ENCODE peak calls at places on chromosomes 2 and 18, in nine cellular contexts. G is sigmoid colon, X is GM12878, K is ovary, E is A549, P is suprapubic skin, L is K562, B is stomach, C is upper lobe of left lung. V is an unnamed sample. For H3K4me1, the result is how much of the 10 kb centered on the place peaks cover.

GRCh38 chr2:172253190-172254052 is 150.7 kb upstream of the DLX2 start:
- DNase-seq in C (peak), X (no peak), K (no peak), P (no peak), B (peak), G (no peak), L (peak), E (peak), V (peak)

GRCh38 chr2:101388232-101388631 is 929 bp upstream of the CREG2 start:
- DNase-seq in L (no peak), G (no peak), P (peak), B (no peak), K (no peak), E (peak), X (no peak), C (no peak), V (no peak)

GRCh38 chr2:2846379-2847130 is 515.5 kb upstream of the MYT1L start:
- DNase-seq in E (no peak), G (peak), K (no peak), C (peak), P (no peak), L (no peak), X (no peak), B (peak), V (no peak)

GRCh38 chr2:172978053-172978383 is 97.6 kb upstream of the MAP3K20 start:
- DNase-seq in X (no peak), K (no peak), P (no peak), E (no peak), C (no peak), G (no peak), B (no peak), L (no peak), V (no peak)

GRCh38 chr2:16763493-16763899 is 97.9 kb upstream of the CYRIA start:
- DNase-seq in E (peak), G (no peak), L (no peak), K (no peak), P (no peak), X (no peak), B (no peak), C (no peak), V (no peak)

GRCh38 chr2:147255812-147256211 is 589.0 kb upstream of the ACVR2A start:
- DNase-seq in X (no peak), L (no peak), B (peak), G (no peak), C (no peak), E (no peak), P (no peak), K (no peak), V (no peak)

GRCh38 chr2:147487980-147488289 is 356.9 kb upstream of the ACVR2A start:
- DNase-seq in B (no peak), P (no peak), L (no peak), X (no peak), C (no peak), G (no peak), K (no peak), E (no peak), V (no peak)

GRCh38 chr2:28340312-28341202 is 52.1 kb upstream of the FOSL2 start:
- DNase-seq in C (no peak), B (peak), E (no peak), K (no peak), P (no peak), G (peak), L (no peak), X (no peak), V (no peak)

GRCh38 chr2:9206991-9207640 is 504 bp downstream of the ASAP2 start:
- DNase-seq in L (no peak), C (peak), G (no peak), P (no peak), K (peak), X (no peak), E (peak), B (no peak), V (peak)

GRCh38 chr2:191696001-191696400 is 18.1 kb downstream of the NABP1 start:
- DNase-seq in C (no peak), K (no peak), P (no peak), B (no peak), E (no peak), X (no peak), L (no peak), G (peak), V (peak)

GRCh38 chr18:76903386-76903785 is 81.0 kb downstream of the ZNF236 start:
- DNase-seq in K (no peak), B (no peak), G (no peak), E (no peak), L (no peak), C (no peak), X (no peak), P (no peak), V (no peak)

GRCh38 chr2:165909466-165909865 is 44.1 kb downstream of the TTC21B start:
- DNase-seq in K (no peak), C (no peak), X (no peak), B (no peak), P (no peak), G (no peak), E (no peak), L (no peak), V (no peak)

GRCh38 chr18:11553098-11553940 is 56.1 kb upstream of the SLC35G4 start:
- DNase-seq in X (no peak), K (no peak), C (no peak), L (peak), G (no peak), P (no peak), E (peak), B (no peak), V (no peak)

GRCh38 chr2:218035463-218036100 is 32.8 kb upstream of the TNS1 start:
- DNase-seq in X (no peak), E (no peak), L (no peak), K (no peak), C (no peak), B (no peak), G (no peak), P (peak), V (no peak)

GRCh38 chr18:26637324-26637723 is 89.0 kb upstream of the KCTD1 start:
- DNase-seq in G (no peak), K (no peak), B (no peak), P (no peak), L (no peak), X (no peak), C (no peak), E (no peak), V (no peak)

GRCh38 chr18:26639149-26639548 is 90.8 kb upstream of the KCTD1 start:
- DNase-seq in C (peak), L (no peak), G (no peak), B (no peak), P (no peak), E (no peak), X (no peak), K (no peak), V (no peak)

GRCh38 chr18:26635466-26635865 is 87.1 kb upstream of the KCTD1 start:
- DNase-seq in B (no peak), P (no peak), C (no peak), K (no peak), L (no peak), E (no peak), G (no peak), X (no peak), V (no peak)

GRCh38 chr18:26640541-26640940 is 92.2 kb upstream of the KCTD1 start:
- DNase-seq in G (no peak), L (no peak), B (no peak), K (no peak), E (no peak), C (no peak), P (no peak), X (no peak), V (no peak)

DNA sequence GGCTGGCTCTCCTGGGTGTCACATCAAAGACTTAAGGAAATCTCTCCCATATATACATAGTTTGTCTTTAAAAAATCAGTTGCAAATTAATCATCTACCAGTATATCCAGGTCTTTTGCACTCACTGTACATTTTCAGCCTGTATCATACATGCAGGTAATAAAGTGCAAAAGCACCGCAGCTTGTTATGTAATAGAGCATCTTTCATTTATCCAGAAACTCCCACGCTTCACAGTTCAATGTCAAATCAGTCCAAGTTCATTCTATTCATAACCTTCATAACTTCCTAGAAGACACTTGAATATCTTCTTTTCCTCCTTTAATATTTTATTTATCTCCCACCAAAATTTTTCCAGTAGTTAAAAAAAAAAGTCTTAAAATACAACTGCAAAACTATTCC is 89.6 kb upstream of the KCTD1 start:
- DNase-seq in G (no peak), C (no peak), K (no peak), B (no peak), E (no peak), L (no peak), P (no peak), X (no peak), V (no peak)
- TF ChIP-seq EP300 in G (no peak), C (no peak), K (no peak), B (no peak), E (no peak), L (no peak), P (no peak), X (no peak), V (no peak)

GRCh38 chr2:241219856-241220356 is 31.4 kb downstream of the ANO7 start:
- DNase-seq in C (no peak), G (no peak), L (no peak), E (no peak), P (no peak), X (no peak), B (no peak), K (no peak), V (no peak)

GRCh38 chr2:241217320-241218031 is 29.0 kb downstream of the ANO7 start:
- DNase-seq in C (peak), P (no peak), G (peak), L (peak), K (peak), E (peak), B (peak), X (no peak), V (peak)

GRCh38 chr2:241216211-241216761 is 27.8 kb downstream of the ANO7 start:
- DNase-seq in K (no peak), L (no peak), B (no peak), C (peak), X (no peak), E (no peak), P (no peak), G (no peak), V (no peak)

GRCh38 chr2:241219030-241219382 is 30.5 kb downstream of the ANO7 start:
- DNase-seq in E (no peak), P (no peak), X (no peak), L (no peak), K (no peak), C (no peak), B (no peak), G (no peak), V (no peak)

GRCh38 chr2:241218131-241219029 is 29.9 kb downstream of the ANO7 start:
- DNase-seq in G (no peak), P (no peak), L (peak), C (peak), B (peak), X (peak), E (peak), K (peak), V (peak)
- TF ChIP-seq POLR2A in G (no peak), P (no peak), L (no peak), C (no peak), B (no peak), X (no peak), E (peak), K (no peak), V (no peak)

GRCh38 chr2:158995677-158996049 is 27.2 kb downstream of the TANC1 start:
- DNase-seq in E (no peak), L (no peak), B (no peak), C (peak), G (no peak), X (no peak), K (no peak), P (no peak), V (no peak)

GRCh38 chr2:158994920-158995676 is 26.7 kb downstream of the TANC1 start:
- DNase-seq in E (no peak), L (no peak), P (no peak), B (no peak), K (no peak), C (no peak), X (no peak), G (no peak), V (no peak)

GRCh38 chr2:158996378-158996993 is 28.0 kb downstream of the TANC1 start:
- DNase-seq in P (no peak), B (no peak), L (no peak), X (no peak), G (no peak), K (no peak), E (no peak), C (no peak), V (no peak)

GRCh38 chr2:158993030-158993429 is 24.6 kb downstream of the TANC1 start:
- DNase-seq in K (no peak), P (no peak), G (no peak), L (no peak), C (no peak), X (no peak), E (no peak), B (no peak), V (no peak)

DNA sequence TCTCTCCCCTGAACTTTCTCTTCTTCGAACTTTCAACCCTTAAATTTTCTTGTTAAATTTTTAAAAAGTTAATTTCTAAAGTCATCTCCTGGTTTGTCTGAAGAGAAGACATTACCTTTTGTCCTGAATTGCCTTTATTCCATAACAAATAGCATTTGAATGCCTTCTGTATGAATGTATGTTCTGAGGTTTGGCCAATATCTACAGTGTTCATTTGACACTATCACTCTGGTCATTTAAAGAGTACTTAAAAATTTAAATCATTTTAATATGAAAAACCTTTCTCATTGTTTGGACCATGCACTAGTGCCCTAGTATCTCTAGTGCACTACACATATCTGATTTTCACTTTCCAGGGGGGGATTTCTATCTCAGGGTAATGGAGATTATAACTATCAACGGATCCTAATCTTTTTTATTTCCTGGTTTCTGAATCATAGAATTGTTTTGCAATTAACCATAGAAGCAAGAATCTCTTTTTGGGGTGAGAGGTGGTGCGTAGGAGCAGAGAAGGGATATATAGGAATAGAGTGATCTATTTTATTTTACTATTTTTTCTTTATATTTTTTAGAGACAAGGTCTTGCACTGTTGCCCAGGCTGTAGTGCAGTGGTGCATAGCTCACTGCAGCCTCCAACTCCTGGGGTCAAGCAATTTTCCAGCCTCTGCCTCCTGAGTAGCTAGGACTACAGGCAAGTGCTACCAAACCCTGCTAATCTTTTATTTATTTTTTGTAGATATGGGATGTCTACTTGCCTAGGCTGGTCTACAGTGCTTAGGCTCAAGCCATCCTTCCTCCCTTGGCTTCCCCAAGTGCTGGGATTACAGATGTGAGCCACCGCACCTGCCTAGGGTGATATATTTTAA is 25.5 kb downstream of the TANC1 start:
- DNase-seq in C (no peak), X (no peak), G (no peak), L (no peak), E (no peak), B (no peak), K (no peak), P (no peak), V (no peak)
- H3K4me1 ChIP-seq in C (half or more), X (under half), G (under half), L (under half), E (half or more), B (half or more), K (under half), P (under half), V (under half)

GRCh38 chr2:235768606-235769005 is 274.8 kb downstream of the AGAP1 start:
- DNase-seq in P (no peak), K (no peak), L (no peak), X (no peak), E (no peak), C (peak), B (no peak), G (peak), V (no peak)

GRCh38 chr2:235770909-235771820 is 277.3 kb downstream of the AGAP1 start:
- DNase-seq in K (no peak), L (no peak), B (no peak), G (peak), P (no peak), C (no peak), X (no peak), E (no peak), V (no peak)

GRCh38 chr2:235765181-235765820 is 271.5 kb downstream of the AGAP1 start:
- DNase-seq in K (peak), B (no peak), L (peak), E (peak), C (peak), G (peak), P (no peak), X (no peak), V (no peak)

GRCh38 chr2:235766206-235766794 is 272.5 kb downstream of the AGAP1 start:
- DNase-seq in P (no peak), X (no peak), G (peak), E (peak), C (no peak), B (peak), K (peak), L (peak), V (peak)

GRCh38 chr2:235769046-235769445 is 275.2 kb downstream of the AGAP1 start:
- DNase-seq in G (peak), K (no peak), C (no peak), X (no peak), E (no peak), P (no peak), B (no peak), L (no peak), V (no peak)
- TF ChIP-seq EP300 in G (no peak), K (no peak), C (no peak), X (no peak), E (no peak), P (no peak), B (no peak), L (no peak), V (no peak)

DNA sequence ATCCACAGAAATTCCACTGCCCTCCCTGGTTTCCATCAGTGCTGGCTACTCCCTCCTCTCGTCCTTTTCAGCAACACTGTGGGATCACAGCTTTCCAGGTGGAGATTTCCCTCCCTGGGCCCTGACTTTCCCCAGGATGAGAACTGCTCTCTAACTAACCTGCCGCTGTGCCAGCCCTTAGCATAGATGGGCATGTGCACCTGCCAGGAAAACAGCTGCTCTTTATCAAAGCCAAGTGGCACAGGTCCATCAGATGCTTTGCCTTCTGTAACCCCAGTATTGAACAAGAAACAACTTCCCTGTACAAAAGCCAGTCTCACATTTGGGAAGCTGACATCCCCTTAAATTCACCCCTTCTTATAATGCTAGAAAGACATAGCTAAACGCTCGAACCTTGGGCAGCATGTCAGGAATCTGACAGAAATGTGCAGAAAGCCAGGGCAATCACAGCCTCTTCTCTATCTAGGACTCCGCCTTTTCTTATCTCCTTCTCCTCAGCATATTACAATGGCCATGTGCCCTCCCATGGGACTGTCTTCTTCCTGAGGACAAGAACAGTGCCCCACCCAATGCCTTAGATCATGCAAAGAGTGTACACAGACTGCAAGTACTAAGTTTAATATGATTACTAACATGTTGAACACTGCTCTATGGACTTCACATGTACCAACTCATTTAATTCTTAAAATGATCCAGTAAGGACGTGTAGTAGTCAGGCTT is 535.4 kb upstream of the ID2 start:
- DNase-seq in B (no peak), G (no peak), E (no peak), C (no peak), L (no peak), X (no peak), P (no peak), K (no peak), V (peak)
- TF ChIP-seq POLR2A in B (no peak), G (no peak), E (no peak), C (no peak), L (no peak), X (no peak), P (no peak), K (no peak), V (no peak)

GRCh38 chr2:118121101-118121500 is 32.8 kb downstream of the INSIG2 start:
- DNase-seq in P (no peak), G (no peak), X (no peak), C (no peak), L (no peak), E (no peak), K (no peak), B (peak), V (no peak)

GRCh38 chr2:118121986-118122767 is 33.9 kb downstream of the INSIG2 start:
- DNase-seq in K (no peak), P (no peak), E (no peak), B (no peak), L (no peak), X (no peak), C (no peak), G (no peak), V (no peak)

GRCh38 chr2:118119158-118119715 is 31.0 kb downstream of the INSIG2 start:
- DNase-seq in K (no peak), G (no peak), C (no peak), B (no peak), E (no peak), X (no peak), L (no peak), P (no peak), V (no peak)

GRCh38 chr2:118118479-118118878 is 30.2 kb downstream of the INSIG2 start:
- DNase-seq in E (no peak), G (no peak), X (no peak), C (no peak), P (no peak), K (no peak), L (no peak), B (no peak), V (no peak)

DNA sequence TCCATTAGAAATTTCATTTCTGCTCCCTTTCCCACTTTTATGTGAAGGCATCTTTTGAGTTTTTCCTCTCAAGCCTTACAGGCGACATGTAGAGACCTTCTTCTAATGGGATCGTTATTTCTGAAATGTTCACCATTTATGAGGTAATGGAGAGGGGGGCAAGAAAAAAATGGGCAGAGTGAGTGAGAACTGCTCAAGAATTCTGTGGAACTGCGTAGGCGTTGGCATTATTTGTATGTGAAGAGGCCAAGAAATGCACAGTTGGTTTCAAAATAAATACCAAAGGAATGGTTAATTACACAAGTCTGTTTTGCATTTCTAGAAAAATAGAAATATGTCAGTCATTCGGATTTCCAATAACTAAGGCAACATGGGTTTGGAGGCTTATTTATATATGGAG is 31.7 kb downstream of the INSIG2 start:
- DNase-seq in E (no peak), L (no peak), K (no peak), C (no peak), X (no peak), P (no peak), B (no peak), G (no peak), V (no peak)
- H3K4me1 ChIP-seq in E (under half), L (under half), K (under half), C (under half), X (under half), P (under half), B (under half), G (under half), V (under half)

GRCh38 chr2:162478721-162479129 is 134.8 kb downstream of the GCA start:
- DNase-seq in C (no peak), L (no peak), K (no peak), G (no peak), X (no peak), P (no peak), E (no peak), B (no peak), V (no peak)
- TF ChIP-seq EP300 in C (no peak), L (no peak), K (no peak), G (no peak), X (no peak), P (no peak), E (no peak), B (no peak), V (no peak)

GRCh38 chr2:124476291-124476690 is 451.2 kb downstream of the CNTNAP5 start:
- DNase-seq in P (no peak), L (no peak), X (no peak), C (no peak), E (no peak), G (no peak), B (no peak), K (no peak), V (no peak)
- TF ChIP-seq POLR2A in P (no peak), L (no peak), X (no peak), C (no peak), E (no peak), G (no peak), B (no peak), K (no peak), V (no peak)